ENCODE peak calls at places on chromosomes 6 and 20, in eight cellular contexts. One of them, this sample, is unnamed.

GRCh38 chr6:45728674-45729073 is 287.0 kb downstream of the CLIC5 start:
- DNase-seq in effector CD4-positive, alpha-beta T cell: no peak
- DNase-seq in mucosa of descending colon: no peak
- DNase-seq in left cardiac atrium: no peak
- DNase-seq in HCT116: no peak
- DNase-seq in stimulated activated CD4-positive, alpha-beta T cell treated with anti-CD3 and anti-CD28 coated beads, Interleukin-4, amount 100 ng/mL, for 48 hours: no peak
- DNase-seq in Kasumi-1: peak
- DNase-seq in MCF 10A: peak
- DNase-seq in this sample: no peak

GRCh38 chr20:53434662-53435061 is 159.0 kb downstream of the ZNF217 start:
- DNase-seq in effector CD4-positive, alpha-beta T cell: no peak
- DNase-seq in mucosa of descending colon: no peak
- DNase-seq in left cardiac atrium: no peak
- DNase-seq in HCT116: no peak
- DNase-seq in stimulated activated CD4-positive, alpha-beta T cell treated with anti-CD3 and anti-CD28 coated beads, Interleukin-4, amount 100 ng/mL, for 48 hours: no peak
- DNase-seq in Kasumi-1: no peak
- DNase-seq in MCF 10A: no peak
- DNase-seq in this sample: no peak

GRCh38 chr6:89859744-89860143 is 30.1 kb downstream of the CASP8AP2 start:
- DNase-seq in effector CD4-positive, alpha-beta T cell: no peak
- DNase-seq in mucosa of descending colon: no peak
- DNase-seq in left cardiac atrium: no peak
- DNase-seq in HCT116: no peak
- DNase-seq in stimulated activated CD4-positive, alpha-beta T cell treated with anti-CD3 and anti-CD28 coated beads, Interleukin-4, amount 100 ng/mL, for 48 hours: no peak
- DNase-seq in Kasumi-1: no peak
- DNase-seq in MCF 10A: no peak
- DNase-seq in this sample: no peak

GRCh38 chr6:26336355-26337198 is 28.4 kb upstream of the BTN3A2 start:
- DNase-seq in effector CD4-positive, alpha-beta T cell: no peak
- DNase-seq in mucosa of descending colon: no peak
- DNase-seq in left cardiac atrium: no peak
- DNase-seq in HCT116: no peak
- DNase-seq in stimulated activated CD4-positive, alpha-beta T cell treated with anti-CD3 and anti-CD28 coated beads, Interleukin-4, amount 100 ng/mL, for 48 hours: no peak
- DNase-seq in Kasumi-1: peak
- DNase-seq in MCF 10A: peak
- DNase-seq in this sample: no peak

GRCh38 chr6:101832371-101832770 is 438.9 kb downstream of the GRIK2 start:
- DNase-seq in effector CD4-positive, alpha-beta T cell: no peak
- DNase-seq in mucosa of descending colon: no peak
- DNase-seq in left cardiac atrium: peak
- DNase-seq in HCT116: no peak
- DNase-seq in stimulated activated CD4-positive, alpha-beta T cell treated with anti-CD3 and anti-CD28 coated beads, Interleukin-4, amount 100 ng/mL, for 48 hours: no peak
- DNase-seq in Kasumi-1: no peak
- DNase-seq in MCF 10A: no peak
- DNase-seq in this sample: no peak

GRCh38 chr20:50304883-50305635 is 114.4 kb downstream of the CEBPB start:
- DNase-seq in effector CD4-positive, alpha-beta T cell: no peak
- DNase-seq in mucosa of descending colon: peak
- DNase-seq in left cardiac atrium: peak
- DNase-seq in HCT116: no peak
- DNase-seq in stimulated activated CD4-positive, alpha-beta T cell treated with anti-CD3 and anti-CD28 coated beads, Interleukin-4, amount 100 ng/mL, for 48 hours: no peak
- DNase-seq in Kasumi-1: no peak
- DNase-seq in MCF 10A: peak
- DNase-seq in this sample: peak

GRCh38 chr6:119350202-119351004 is 842 bp upstream of the MAN1A1 start:
- DNase-seq in effector CD4-positive, alpha-beta T cell: peak
- DNase-seq in mucosa of descending colon: no peak
- DNase-seq in left cardiac atrium: no peak
- DNase-seq in HCT116: peak
- DNase-seq in stimulated activated CD4-positive, alpha-beta T cell treated with anti-CD3 and anti-CD28 coated beads, Interleukin-4, amount 100 ng/mL, for 48 hours: peak
- DNase-seq in Kasumi-1: peak
- DNase-seq in MCF 10A: peak
- DNase-seq in this sample: no peak

GRCh38 chr6:127022297-127022696 is 96.2 kb upstream of the RSPO3 start:
- DNase-seq in effector CD4-positive, alpha-beta T cell: no peak
- DNase-seq in mucosa of descending colon: peak
- DNase-seq in left cardiac atrium: peak
- DNase-seq in HCT116: no peak
- DNase-seq in stimulated activated CD4-positive, alpha-beta T cell treated with anti-CD3 and anti-CD28 coated beads, Interleukin-4, amount 100 ng/mL, for 48 hours: no peak
- DNase-seq in Kasumi-1: no peak
- DNase-seq in MCF 10A: no peak
- DNase-seq in this sample: no peak

GRCh38 chr6:11852061-11852619 is 73.5 kb upstream of the ADTRP start:
- DNase-seq in effector CD4-positive, alpha-beta T cell: no peak
- DNase-seq in mucosa of descending colon: no peak
- DNase-seq in left cardiac atrium: no peak
- DNase-seq in HCT116: no peak
- DNase-seq in stimulated activated CD4-positive, alpha-beta T cell treated with anti-CD3 and anti-CD28 coated beads, Interleukin-4, amount 100 ng/mL, for 48 hours: no peak
- DNase-seq in Kasumi-1: no peak
- DNase-seq in MCF 10A: no peak
- DNase-seq in this sample: no peak

GRCh38 chr6:63245908-63246307 is 34.6 kb downstream of the FKBP1C start:
- DNase-seq in effector CD4-positive, alpha-beta T cell: no peak
- DNase-seq in mucosa of descending colon: no peak
- DNase-seq in left cardiac atrium: no peak
- DNase-seq in HCT116: peak
- DNase-seq in stimulated activated CD4-positive, alpha-beta T cell treated with anti-CD3 and anti-CD28 coated beads, Interleukin-4, amount 100 ng/mL, for 48 hours: no peak
- DNase-seq in Kasumi-1: peak
- DNase-seq in MCF 10A: peak
- DNase-seq in this sample: no peak

GRCh38 chr6:9502991-9503761 is 911.7 kb downstream of the TFAP2A start:
- DNase-seq in effector CD4-positive, alpha-beta T cell: no peak
- DNase-seq in mucosa of descending colon: no peak
- DNase-seq in left cardiac atrium: no peak
- DNase-seq in HCT116: no peak
- DNase-seq in stimulated activated CD4-positive, alpha-beta T cell treated with anti-CD3 and anti-CD28 coated beads, Interleukin-4, amount 100 ng/mL, for 48 hours: no peak
- DNase-seq in Kasumi-1: no peak
- DNase-seq in MCF 10A: peak
- DNase-seq in this sample: no peak

GRCh38 chr6:12602951-12603710 is 113.4 kb upstream of the PHACTR1 start:
- DNase-seq in effector CD4-positive, alpha-beta T cell: no peak
- DNase-seq in mucosa of descending colon: no peak
- DNase-seq in left cardiac atrium: peak
- DNase-seq in HCT116: peak
- DNase-seq in stimulated activated CD4-positive, alpha-beta T cell treated with anti-CD3 and anti-CD28 coated beads, Interleukin-4, amount 100 ng/mL, for 48 hours: no peak
- DNase-seq in Kasumi-1: peak
- DNase-seq in MCF 10A: peak
- DNase-seq in this sample: no peak

GRCh38 chr20:38133680-38134426 is 31.2 kb downstream of the TGM2 start:
- DNase-seq in effector CD4-positive, alpha-beta T cell: no peak
- DNase-seq in mucosa of descending colon: no peak
- DNase-seq in left cardiac atrium: peak
- DNase-seq in HCT116: no peak
- DNase-seq in stimulated activated CD4-positive, alpha-beta T cell treated with anti-CD3 and anti-CD28 coated beads, Interleukin-4, amount 100 ng/mL, for 48 hours: no peak
- DNase-seq in Kasumi-1: no peak
- DNase-seq in MCF 10A: no peak
- DNase-seq in this sample: no peak

GRCh38 chr6:116858060-116858459 is 19.0 kb upstream of the RFX6 start:
- DNase-seq in effector CD4-positive, alpha-beta T cell: no peak
- DNase-seq in mucosa of descending colon: no peak
- DNase-seq in left cardiac atrium: no peak
- DNase-seq in HCT116: no peak
- DNase-seq in stimulated activated CD4-positive, alpha-beta T cell treated with anti-CD3 and anti-CD28 coated beads, Interleukin-4, amount 100 ng/mL, for 48 hours: no peak
- DNase-seq in Kasumi-1: no peak
- DNase-seq in MCF 10A: no peak
- DNase-seq in this sample: no peak

GRCh38 chr6:12288844-12289654 is 1.1 kb upstream of the EDN1 start:
- DNase-seq in effector CD4-positive, alpha-beta T cell: peak
- DNase-seq in mucosa of descending colon: no peak
- DNase-seq in left cardiac atrium: no peak
- DNase-seq in HCT116: peak
- DNase-seq in stimulated activated CD4-positive, alpha-beta T cell treated with anti-CD3 and anti-CD28 coated beads, Interleukin-4, amount 100 ng/mL, for 48 hours: peak
- DNase-seq in Kasumi-1: peak
- DNase-seq in MCF 10A: peak
- DNase-seq in this sample: no peak

GRCh38 chr6:121881974-121882667 is 446.7 kb downstream of the GJA1 start:
- DNase-seq in effector CD4-positive, alpha-beta T cell: no peak
- DNase-seq in mucosa of descending colon: no peak
- DNase-seq in left cardiac atrium: no peak
- DNase-seq in HCT116: no peak
- DNase-seq in stimulated activated CD4-positive, alpha-beta T cell treated with anti-CD3 and anti-CD28 coated beads, Interleukin-4, amount 100 ng/mL, for 48 hours: no peak
- DNase-seq in Kasumi-1: no peak
- DNase-seq in MCF 10A: peak
- DNase-seq in this sample: no peak

GRCh38 chr6:30483677-30484279 is 5.5 kb upstream of the HLA-E start:
- DNase-seq in effector CD4-positive, alpha-beta T cell: no peak
- DNase-seq in mucosa of descending colon: no peak
- DNase-seq in left cardiac atrium: no peak
- DNase-seq in HCT116: peak
- DNase-seq in stimulated activated CD4-positive, alpha-beta T cell treated with anti-CD3 and anti-CD28 coated beads, Interleukin-4, amount 100 ng/mL, for 48 hours: no peak
- DNase-seq in Kasumi-1: peak
- DNase-seq in MCF 10A: peak
- DNase-seq in this sample: no peak

GRCh38 chr6:17045581-17046322 is 56.1 kb upstream of the STMND1 start:
- DNase-seq in effector CD4-positive, alpha-beta T cell: no peak
- DNase-seq in mucosa of descending colon: peak
- DNase-seq in left cardiac atrium: no peak
- DNase-seq in HCT116: no peak
- DNase-seq in stimulated activated CD4-positive, alpha-beta T cell treated with anti-CD3 and anti-CD28 coated beads, Interleukin-4, amount 100 ng/mL, for 48 hours: no peak
- DNase-seq in Kasumi-1: no peak
- DNase-seq in MCF 10A: no peak
- DNase-seq in this sample: no peak

GRCh38 chr20:36311854-36312723 is 6.0 kb downstream of the DLGAP4 start:
- DNase-seq in effector CD4-positive, alpha-beta T cell: no peak
- DNase-seq in mucosa of descending colon: no peak
- DNase-seq in left cardiac atrium: no peak
- DNase-seq in HCT116: no peak
- DNase-seq in stimulated activated CD4-positive, alpha-beta T cell treated with anti-CD3 and anti-CD28 coated beads, Interleukin-4, amount 100 ng/mL, for 48 hours: no peak
- DNase-seq in Kasumi-1: no peak
- DNase-seq in MCF 10A: no peak
- DNase-seq in this sample: no peak

GRCh38 chr6:142481466-142481865 is 179.7 kb downstream of the ADGRG6 start:
- DNase-seq in effector CD4-positive, alpha-beta T cell: no peak
- DNase-seq in mucosa of descending colon: no peak
- DNase-seq in left cardiac atrium: no peak
- DNase-seq in HCT116: no peak
- DNase-seq in stimulated activated CD4-positive, alpha-beta T cell treated with anti-CD3 and anti-CD28 coated beads, Interleukin-4, amount 100 ng/mL, for 48 hours: no peak
- DNase-seq in Kasumi-1: no peak
- DNase-seq in MCF 10A: no peak
- DNase-seq in this sample: no peak